ENCODE peak calls at places on chromosomes 6 and 20, in ten cellular contexts. D is omental fat pad, R is GM13976, Q is SK-N-SH, K is heart left ventricle, E is B cell, J is tibial artery, V is HFFc6, P is neural crest cell, T is adrenal gland. M is an unnamed sample.

GRCh38 chr6:44128020-44128917 is 915 bp downstream of the TMEM63B start:
- DNase-seq in D (peak), R (peak), Q (peak), K (peak), E (no peak), J (peak), V (no peak), P (peak), T (peak), M (no peak)

GRCh38 chr6:105911106-105911629 is 175.0 kb upstream of the PRDM1 start:
- DNase-seq in D (no peak), R (no peak), Q (no peak), K (no peak), E (no peak), J (no peak), V (no peak), P (no peak), T (no peak), M (no peak)

GRCh38 chr6:56688521-56688920 is 45.8 kb upstream of the DST start:
- DNase-seq in D (no peak), R (no peak), Q (no peak), K (no peak), E (no peak), J (no peak), V (peak), P (no peak), T (no peak), M (no peak)

GRCh38 chr6:139152088-139152891 is 17.4 kb downstream of the HECA start:
- DNase-seq in D (no peak), R (no peak), Q (no peak), K (no peak), E (no peak), J (no peak), V (no peak), P (no peak), T (no peak), M (no peak)

GRCh38 chr6:3919130-3919628 is 70.0 kb downstream of the FAM50B start:
- DNase-seq in D (no peak), R (no peak), Q (no peak), K (peak), E (no peak), J (no peak), V (peak), P (no peak), T (no peak), M (no peak)

GRCh38 chr20:3781153-3781910 is at the start of gene SPEF1:
- DNase-seq in D (no peak), R (peak), Q (peak), K (peak), E (peak), J (peak), V (peak), P (peak), T (peak), M (no peak)

GRCh38 chr6:156832166-156832743 is 55.1 kb downstream of the ARID1B start:
- DNase-seq in D (no peak), R (no peak), Q (peak), K (peak), E (no peak), J (no peak), V (peak), P (no peak), T (no peak), M (no peak)

GRCh38 chr20:33945391-33946079 is 48.2 kb upstream of the RALY start:
- DNase-seq in D (no peak), R (no peak), Q (no peak), K (no peak), E (no peak), J (no peak), V (peak), P (no peak), T (no peak), M (no peak)

GRCh38 chr6:105769987-105770386 is 316.1 kb upstream of the PRDM1 start:
- DNase-seq in D (no peak), R (no peak), Q (no peak), K (no peak), E (no peak), J (no peak), V (peak), P (no peak), T (peak), M (no peak)

GRCh38 chr20:63698739-63699465 is 2.5 kb downstream of the TNFRSF6B start:
- DNase-seq in D (no peak), R (peak), Q (peak), K (peak), E (peak), J (peak), V (peak), P (no peak), T (peak), M (no peak)

GRCh38 chr6:145561095-145561820 is 174.1 kb downstream of the EPM2A start:
- DNase-seq in D (no peak), R (no peak), Q (no peak), K (no peak), E (no peak), J (no peak), V (no peak), P (no peak), T (no peak), M (no peak)

GRCh38 chr6:13383280-13384163 is 55.2 kb upstream of the TBC1D7 start:
- DNase-seq in D (no peak), R (peak), Q (no peak), K (no peak), E (peak), J (no peak), V (no peak), P (no peak), T (no peak), M (no peak)

GRCh38 chr6:33717857-33718552 is 6.5 kb upstream of the UQCC2 start:
- DNase-seq in D (no peak), R (no peak), Q (no peak), K (no peak), E (no peak), J (no peak), V (no peak), P (no peak), T (no peak), M (no peak)

GRCh38 chr6:92121228-92121627 is 1298.1 kb downstream of the EPHA7 start:
- DNase-seq in D (no peak), R (no peak), Q (no peak), K (no peak), E (no peak), J (no peak), V (no peak), P (no peak), T (no peak), M (no peak)

GRCh38 chr20:38806855-38807655 is 1.6 kb downstream of the PPP1R16B start:
- DNase-seq in D (no peak), R (peak), Q (peak), K (no peak), E (peak), J (no peak), V (no peak), P (no peak), T (no peak), M (no peak)

GRCh38 chr20:48326868-48327267 is 500.9 kb downstream of the PREX1 start:
- DNase-seq in D (no peak), R (no peak), Q (no peak), K (peak), E (no peak), J (no peak), V (no peak), P (no peak), T (peak), M (no peak)

GRCh38 chr6:24864345-24864744 is 65.6 kb upstream of the ARMH2 start:
- DNase-seq in D (no peak), R (no peak), Q (no peak), K (peak), E (no peak), J (no peak), V (no peak), P (no peak), T (no peak), M (no peak)

GRCh38 chr6:24721461-24722215 is 2.7 kb upstream of the C6orf62 start:
- DNase-seq in D (peak), R (peak), Q (no peak), K (peak), E (peak), J (peak), V (no peak), P (no peak), T (peak), M (no peak)

GRCh38 chr6:139640911-139641310 is 266.5 kb upstream of the CITED2 start:
- DNase-seq in D (no peak), R (no peak), Q (no peak), K (no peak), E (no peak), J (no peak), V (no peak), P (no peak), T (no peak), M (no peak)

DNA sequence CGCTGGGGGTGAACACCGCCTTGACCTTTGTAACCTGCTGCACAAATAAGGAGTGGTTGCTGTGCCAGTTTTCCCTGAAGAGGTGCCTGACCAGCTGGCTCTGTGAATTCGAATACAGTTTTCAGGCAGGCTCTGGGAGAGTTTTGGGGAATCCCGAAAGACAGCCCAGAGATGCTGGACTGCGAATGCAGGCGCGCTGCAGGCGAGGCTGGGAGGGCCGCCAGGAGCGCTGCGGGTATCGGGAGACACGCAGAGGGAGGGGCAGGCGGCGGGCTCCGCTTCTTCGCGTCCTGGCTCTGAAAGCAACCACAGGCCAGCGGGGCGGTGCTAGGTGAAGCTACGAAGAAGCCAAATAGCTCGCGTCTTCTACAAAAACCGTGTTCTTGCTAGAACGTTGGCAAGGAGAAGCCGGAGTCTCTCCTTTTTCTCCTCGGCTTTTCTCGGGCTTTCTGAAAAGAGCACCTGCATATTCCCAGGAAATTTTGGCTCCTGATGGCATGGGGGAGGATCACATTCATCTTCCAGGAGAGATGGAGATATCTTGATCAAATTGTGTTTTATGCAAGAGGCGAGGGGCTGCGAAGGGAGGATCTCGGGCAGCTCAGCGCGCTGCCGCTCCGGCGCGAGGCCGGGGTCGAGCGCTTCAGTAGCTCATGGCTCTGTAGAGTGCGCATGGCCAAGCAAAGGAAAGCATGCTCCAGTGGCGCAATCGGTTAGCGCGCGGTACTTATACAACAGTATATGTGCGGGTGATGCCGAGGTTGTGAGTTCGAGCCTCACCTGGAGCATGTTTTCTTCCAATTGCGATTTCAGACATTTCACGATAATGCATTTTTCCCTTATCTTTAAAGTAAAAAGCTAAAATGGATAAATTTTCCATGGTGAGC is 158.1 kb upstream of the ZNF184 start:
- DNase-seq in D (no peak), R (peak), Q (peak), K (no peak), E (no peak), J (no peak), V (peak), P (peak), T (no peak), M (peak)
- TF ChIP-seq CTCF in D (no peak), R (no peak), Q (no peak), K (no peak), E (no peak), J (no peak), V (no peak), P (peak), T (no peak), M (no peak)

GRCh38 chr6:72626126-72626525 is 4.3 kb downstream of the KCNQ5 start:
- DNase-seq in D (no peak), R (peak), Q (no peak), K (no peak), E (no peak), J (no peak), V (no peak), P (no peak), T (no peak), M (no peak)

GRCh38 chr6:72621243-72622093 is at the start of gene KCNQ5:
- DNase-seq in D (no peak), R (peak), Q (peak), K (peak), E (no peak), J (no peak), V (peak), P (peak), T (no peak), M (no peak)

GRCh38 chr6:72623808-72624207 is 1.9 kb downstream of the KCNQ5 start:
- DNase-seq in D (no peak), R (no peak), Q (no peak), K (no peak), E (no peak), J (no peak), V (no peak), P (no peak), T (no peak), M (no peak)

GRCh38 chr6:72622094-72622540 is 253 bp downstream of the KCNQ5 start:
- DNase-seq in D (no peak), R (peak), Q (peak), K (no peak), E (peak), J (peak), V (peak), P (peak), T (no peak), M (peak)

DNA sequence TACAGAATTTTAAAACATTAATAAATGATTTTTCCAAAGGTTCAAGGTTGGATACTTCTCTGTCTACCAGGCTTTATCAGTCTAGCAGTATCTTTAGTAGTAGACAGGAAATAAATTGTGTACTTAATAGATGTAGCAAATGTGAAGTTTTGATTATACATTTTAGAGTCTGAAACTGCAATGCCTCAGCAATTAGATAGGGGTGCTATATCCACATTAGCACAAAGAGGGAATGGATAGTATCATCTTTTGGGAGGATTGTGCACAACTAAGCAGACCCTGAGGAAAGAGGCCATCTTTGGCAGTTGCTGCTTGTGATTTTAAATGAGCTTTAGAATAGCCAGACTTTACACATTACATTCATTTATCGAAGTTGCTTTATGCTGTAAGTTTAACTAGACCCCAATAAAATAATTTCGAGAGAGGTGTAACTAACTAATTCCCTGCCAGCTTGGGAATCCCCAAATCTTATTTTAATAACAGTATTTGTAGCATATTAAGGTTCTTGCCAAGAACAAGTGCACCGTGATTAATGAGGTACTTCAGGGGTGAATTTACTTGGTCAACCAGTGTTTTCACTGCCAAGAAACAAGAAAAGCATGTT is 2.8 kb downstream of the KCNQ5 start:
- DNase-seq in D (no peak), R (no peak), Q (peak), K (no peak), E (no peak), J (no peak), V (peak), P (no peak), T (no peak), M (no peak)
- TF ChIP-seq CTCF in D (no peak), R (peak), Q (peak), K (peak), E (peak), J (peak), V (peak), P (peak), T (peak), M (peak)

GRCh38 chr6:39393075-39393474 is 70.6 kb upstream of the KCNK16 start:
- DNase-seq in D (no peak), R (no peak), Q (no peak), K (no peak), E (no peak), J (no peak), V (no peak), P (no peak), T (no peak), M (no peak)

GRCh38 chr6:39387785-39388184 is 65.3 kb upstream of the KCNK16 start:
- DNase-seq in D (no peak), R (no peak), Q (no peak), K (no peak), E (no peak), J (no peak), V (no peak), P (no peak), T (no peak), M (no peak)

GRCh38 chr6:39391182-39391581 is 68.7 kb upstream of the KCNK16 start:
- DNase-seq in D (no peak), R (no peak), Q (no peak), K (no peak), E (no peak), J (no peak), V (no peak), P (no peak), T (no peak), M (no peak)

GRCh38 chr6:39388526-39389371 is 66.2 kb upstream of the KCNK16 start:
- DNase-seq in D (no peak), R (no peak), Q (no peak), K (no peak), E (no peak), J (no peak), V (no peak), P (no peak), T (no peak), M (no peak)

GRCh38 chr6:39389372-39389767 is 66.9 kb upstream of the KCNK16 start:
- DNase-seq in D (no peak), R (no peak), Q (peak), K (no peak), E (no peak), J (no peak), V (no peak), P (no peak), T (no peak), M (no peak)
- TF ChIP-seq CTCF in D (no peak), R (no peak), Q (peak), K (no peak), E (no peak), J (no peak), V (no peak), P (peak), T (no peak), M (no peak)

DNA sequence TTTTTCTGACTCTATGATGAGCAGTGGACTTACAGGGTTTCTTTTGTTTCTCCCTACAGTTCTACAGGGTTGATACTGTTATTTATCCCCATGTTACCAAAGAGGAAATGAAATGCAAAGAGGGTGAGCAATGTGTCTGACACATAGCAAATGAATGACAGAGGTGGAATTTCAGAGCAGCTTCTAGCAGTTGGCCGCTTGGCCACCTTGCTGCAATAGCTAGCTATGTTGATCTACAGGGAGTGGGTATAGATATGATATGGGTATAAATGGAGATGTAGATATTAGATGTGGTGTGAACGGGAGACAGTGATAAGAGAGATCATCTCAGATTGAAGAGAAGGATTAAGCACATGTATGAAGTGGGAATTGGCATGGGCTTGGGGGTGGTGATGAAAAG is 10.9 kb upstream of the SLC22A3 start:
- DNase-seq in D (no peak), R (no peak), Q (no peak), K (no peak), E (no peak), J (no peak), V (no peak), P (no peak), T (no peak), M (no peak)
- TF ChIP-seq CTCF in D (no peak), R (no peak), Q (no peak), K (no peak), E (no peak), J (no peak), V (no peak), P (no peak), T (no peak), M (no peak)

GRCh38 chr6:155152211-155153076 is 111.4 kb upstream of the CLDN20 start:
- DNase-seq in D (no peak), R (no peak), Q (no peak), K (no peak), E (no peak), J (no peak), V (no peak), P (no peak), T (no peak), M (no peak)
- TF ChIP-seq CTCF in D (no peak), R (no peak), Q (peak), K (no peak), E (no peak), J (no peak), V (peak), P (peak), T (no peak), M (no peak)

DNA sequence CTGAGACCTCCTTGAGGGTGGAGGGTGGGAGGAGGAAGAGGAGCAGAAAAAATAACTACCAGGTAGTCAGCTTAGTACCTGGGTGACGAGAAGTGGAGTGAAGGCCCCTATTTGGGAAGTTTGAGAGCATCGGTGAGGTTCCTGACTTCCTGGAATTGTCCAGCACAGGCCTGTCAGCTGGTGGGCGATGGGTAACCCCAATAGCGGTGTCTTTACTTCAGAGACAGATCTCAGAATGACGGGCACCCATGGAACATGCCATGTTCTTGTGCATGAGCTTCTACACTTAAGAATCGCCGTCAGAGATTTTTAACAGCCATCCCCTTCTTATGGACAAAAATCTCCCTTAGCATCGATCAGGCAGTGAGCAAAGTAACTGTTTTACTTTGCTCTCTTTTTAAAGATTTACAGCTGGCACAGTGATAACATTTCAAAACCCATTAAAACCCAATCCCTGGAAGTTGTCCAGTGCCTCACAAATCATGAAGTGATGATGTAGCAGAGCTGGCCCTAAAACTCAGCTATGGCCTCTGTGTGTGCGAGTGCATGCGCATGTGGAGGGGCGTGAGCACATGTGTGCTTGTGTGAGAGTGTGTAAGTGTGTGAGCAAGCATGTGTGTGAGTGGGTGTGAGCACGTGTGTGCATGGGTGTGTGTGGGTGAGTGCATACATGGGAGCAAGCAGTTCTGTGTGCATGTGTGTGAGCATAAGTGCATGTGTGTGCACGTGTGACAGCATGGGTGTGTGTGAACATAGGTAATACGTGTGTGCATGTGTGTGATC is 85.2 kb downstream of the DLL1 start:
- DNase-seq in D (no peak), R (no peak), Q (no peak), K (no peak), E (no peak), J (peak), V (no peak), P (no peak), T (no peak), M (peak)
- TF ChIP-seq CTCF in D (no peak), R (no peak), Q (no peak), K (no peak), E (no peak), J (no peak), V (no peak), P (no peak), T (no peak), M (no peak)

DNA sequence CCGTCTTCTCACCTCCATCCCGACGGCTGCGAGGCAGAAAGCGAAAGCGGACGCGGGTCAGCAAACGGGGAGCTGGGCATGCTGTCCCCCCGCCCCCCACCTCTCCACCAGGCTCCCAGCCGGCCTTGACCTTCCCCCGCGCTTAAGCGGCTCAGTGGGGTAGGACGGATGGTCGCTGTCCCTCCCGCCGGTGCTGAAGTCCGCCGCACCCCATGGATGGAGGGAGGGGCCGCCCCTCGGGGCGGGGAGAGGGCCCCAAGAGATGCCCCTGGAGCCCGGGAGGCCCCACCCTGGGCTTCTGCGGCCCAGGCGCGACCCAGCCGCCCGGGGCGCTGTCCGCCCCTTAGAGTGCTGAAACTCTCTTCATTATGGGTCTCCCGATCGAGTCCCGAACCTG is at the start of gene KCNB1:
- DNase-seq in D (peak), R (peak), Q (peak), K (peak), E (no peak), J (peak), V (peak), P (peak), T (peak), M (peak)
- TF ChIP-seq CTCF in D (no peak), R (no peak), Q (no peak), K (no peak), E (no peak), J (no peak), V (peak), P (peak), T (no peak), M (no peak)